ENCODE peak calls at places on chromosomes 4 and X, in nine cellular contexts. One of them, this sample, is unnamed.

GRCh38 chr4:181971411-181971810 is 271.8 kb upstream of the TENM3 start:
- DNase-seq in fibroblast of the aortic adventitia: no peak
- DNase-seq in foreskin fibroblast: no peak
- DNase-seq in astrocyte of the spinal cord: no peak
- DNase-seq in NB4: peak
- DNase-seq in Calu3: no peak
- DNase-seq in astrocyte: peak
- DNase-seq in fibroblast of lung: peak
- DNase-seq in endodermal cell: no peak
- DNase-seq in this sample: no peak

GRCh38 chr4:176444741-176445140 is 125.0 kb downstream of the SPCS3 start:
- DNase-seq in NB4: no peak
- DNase-seq in fibroblast of the aortic adventitia: peak
- DNase-seq in astrocyte: peak
- DNase-seq in endodermal cell: no peak
- DNase-seq in Calu3: no peak
- DNase-seq in foreskin fibroblast: peak
- DNase-seq in fibroblast of lung: peak
- DNase-seq in astrocyte of the spinal cord: peak
- DNase-seq in this sample: no peak

GRCh38 chr4:85734446-85734845 is 259.5 kb downstream of the ARHGAP24 start:
- DNase-seq in Calu3: no peak
- DNase-seq in foreskin fibroblast: no peak
- DNase-seq in fibroblast of the aortic adventitia: peak
- DNase-seq in endodermal cell: no peak
- DNase-seq in astrocyte: peak
- DNase-seq in fibroblast of lung: peak
- DNase-seq in NB4: no peak
- DNase-seq in astrocyte of the spinal cord: no peak
- DNase-seq in this sample: no peak

GRCh38 chr4:80751200-80751599 is 279.3 kb upstream of the BMP3 start:
- DNase-seq in astrocyte: no peak
- DNase-seq in fibroblast of the aortic adventitia: no peak
- DNase-seq in endodermal cell: peak
- DNase-seq in NB4: no peak
- DNase-seq in fibroblast of lung: no peak
- DNase-seq in foreskin fibroblast: no peak
- DNase-seq in Calu3: no peak
- DNase-seq in astrocyte of the spinal cord: no peak
- DNase-seq in this sample: no peak

GRCh38 chr4:38365748-38366310 is 298.2 kb upstream of the KLF3 start:
- DNase-seq in fibroblast of lung: no peak
- DNase-seq in fibroblast of the aortic adventitia: no peak
- DNase-seq in astrocyte of the spinal cord: no peak
- DNase-seq in astrocyte: no peak
- DNase-seq in endodermal cell: no peak
- DNase-seq in foreskin fibroblast: no peak
- DNase-seq in Calu3: no peak
- DNase-seq in NB4: no peak
- DNase-seq in this sample: no peak

GRCh38 chr4:151340751-151341385 is 15.5 kb upstream of the SH3D19 start:
- DNase-seq in astrocyte of the spinal cord: peak
- DNase-seq in Calu3: no peak
- DNase-seq in astrocyte: peak
- DNase-seq in fibroblast of the aortic adventitia: no peak
- DNase-seq in endodermal cell: no peak
- DNase-seq in NB4: no peak
- DNase-seq in fibroblast of lung: peak
- DNase-seq in foreskin fibroblast: no peak
- DNase-seq in this sample: no peak

GRCh38 chrX:118975831-118976598 is 1.6 kb downstream of the LONRF3 start:
- DNase-seq in NB4: peak
- DNase-seq in fibroblast of the aortic adventitia: peak
- DNase-seq in endodermal cell: peak
- DNase-seq in astrocyte: no peak
- DNase-seq in Calu3: peak
- DNase-seq in fibroblast of lung: peak
- DNase-seq in foreskin fibroblast: peak
- DNase-seq in astrocyte of the spinal cord: no peak
- DNase-seq in this sample: no peak

GRCh38 chr4:612052-612748 is 13.2 kb upstream of the PDE6B start:
- DNase-seq in fibroblast of the aortic adventitia: no peak
- DNase-seq in astrocyte of the spinal cord: no peak
- DNase-seq in astrocyte: no peak
- DNase-seq in endodermal cell: peak
- DNase-seq in fibroblast of lung: no peak
- DNase-seq in Calu3: no peak
- DNase-seq in foreskin fibroblast: no peak
- DNase-seq in NB4: no peak
- DNase-seq in this sample: peak

GRCh38 chr4:142549726-142550463 is 296.2 kb downstream of the INPP4B start:
- DNase-seq in fibroblast of lung: peak
- DNase-seq in astrocyte of the spinal cord: peak
- DNase-seq in NB4: no peak
- DNase-seq in fibroblast of the aortic adventitia: peak
- DNase-seq in Calu3: peak
- DNase-seq in foreskin fibroblast: peak
- DNase-seq in endodermal cell: no peak
- DNase-seq in astrocyte: peak
- DNase-seq in this sample: no peak

GRCh38 chr4:15104825-15105224 is 102.5 kb downstream of the CPEB2 start:
- DNase-seq in endodermal cell: no peak
- DNase-seq in foreskin fibroblast: peak
- DNase-seq in fibroblast of lung: no peak
- DNase-seq in fibroblast of the aortic adventitia: no peak
- DNase-seq in Calu3: no peak
- DNase-seq in NB4: no peak
- DNase-seq in astrocyte: no peak
- DNase-seq in astrocyte of the spinal cord: no peak
- DNase-seq in this sample: no peak

GRCh38 chr4:140090215-140090731 is 63.7 kb downstream of the MAML3 start:
- DNase-seq in astrocyte: peak
- DNase-seq in endodermal cell: no peak
- DNase-seq in astrocyte of the spinal cord: peak
- DNase-seq in Calu3: no peak
- DNase-seq in fibroblast of lung: peak
- DNase-seq in fibroblast of the aortic adventitia: no peak
- DNase-seq in NB4: no peak
- DNase-seq in foreskin fibroblast: no peak
- DNase-seq in this sample: no peak

GRCh38 chrX:22365460-22365859 is 92.7 kb downstream of the CBLL2 start:
- DNase-seq in fibroblast of lung: peak
- DNase-seq in astrocyte of the spinal cord: peak
- DNase-seq in endodermal cell: no peak
- DNase-seq in foreskin fibroblast: peak
- DNase-seq in Calu3: no peak
- DNase-seq in NB4: no peak
- DNase-seq in fibroblast of the aortic adventitia: peak
- DNase-seq in astrocyte: peak
- DNase-seq in this sample: no peak

GRCh38 chr4:88458091-88458740 is 1.3 kb downstream of the HERC5 start:
- DNase-seq in endodermal cell: no peak
- DNase-seq in astrocyte of the spinal cord: peak
- DNase-seq in astrocyte: no peak
- DNase-seq in foreskin fibroblast: no peak
- DNase-seq in Calu3: no peak
- DNase-seq in fibroblast of lung: no peak
- DNase-seq in fibroblast of the aortic adventitia: no peak
- DNase-seq in NB4: peak
- DNase-seq in this sample: no peak

GRCh38 chr4:30862176-30862575 is 142.0 kb downstream of the PCDH7 start:
- DNase-seq in foreskin fibroblast: no peak
- DNase-seq in Calu3: no peak
- DNase-seq in astrocyte: no peak
- DNase-seq in fibroblast of lung: no peak
- DNase-seq in endodermal cell: no peak
- DNase-seq in fibroblast of the aortic adventitia: peak
- DNase-seq in astrocyte of the spinal cord: no peak
- DNase-seq in NB4: no peak
- DNase-seq in this sample: no peak

GRCh38 chr4:100630341-100630740 is 112.5 kb upstream of the EMCN start:
- DNase-seq in endodermal cell: no peak
- DNase-seq in foreskin fibroblast: no peak
- DNase-seq in fibroblast of lung: no peak
- DNase-seq in NB4: no peak
- DNase-seq in fibroblast of the aortic adventitia: no peak
- DNase-seq in astrocyte: no peak
- DNase-seq in Calu3: no peak
- DNase-seq in astrocyte of the spinal cord: no peak
- DNase-seq in this sample: no peak

GRCh38 chr4:81376720-81377119 is 95.0 kb downstream of the RASGEF1B start:
- DNase-seq in astrocyte: no peak
- DNase-seq in fibroblast of the aortic adventitia: no peak
- DNase-seq in NB4: no peak
- DNase-seq in astrocyte of the spinal cord: no peak
- DNase-seq in fibroblast of lung: no peak
- DNase-seq in endodermal cell: no peak
- DNase-seq in Calu3: no peak
- DNase-seq in foreskin fibroblast: no peak
- DNase-seq in this sample: no peak

GRCh38 chr4:54840992-54841768 is 183.4 kb downstream of the KIT start:
- DNase-seq in fibroblast of lung: no peak
- DNase-seq in astrocyte: no peak
- DNase-seq in foreskin fibroblast: peak
- DNase-seq in endodermal cell: no peak
- DNase-seq in astrocyte of the spinal cord: peak
- DNase-seq in Calu3: peak
- DNase-seq in fibroblast of the aortic adventitia: peak
- DNase-seq in NB4: peak
- DNase-seq in this sample: no peak

GRCh38 chrX:41084360-41085104 is 713 bp upstream of the USP9X start:
- DNase-seq in fibroblast of the aortic adventitia: peak
- DNase-seq in fibroblast of lung: peak
- DNase-seq in NB4: peak
- DNase-seq in foreskin fibroblast: peak
- DNase-seq in astrocyte: peak
- DNase-seq in endodermal cell: peak
- DNase-seq in astrocyte of the spinal cord: peak
- DNase-seq in Calu3: peak
- DNase-seq in this sample: peak

GRCh38 chr4:113094802-113095201 is 45.3 kb downstream of the ANK2 start:
- DNase-seq in Calu3: no peak
- DNase-seq in foreskin fibroblast: peak
- DNase-seq in astrocyte: peak
- DNase-seq in astrocyte of the spinal cord: peak
- DNase-seq in endodermal cell: no peak
- DNase-seq in NB4: peak
- DNase-seq in fibroblast of lung: peak
- DNase-seq in fibroblast of the aortic adventitia: peak
- DNase-seq in this sample: no peak
- TF ChIP-seq CTCF in Calu3: peak
- TF ChIP-seq CTCF in foreskin fibroblast: peak
- TF ChIP-seq CTCF in astrocyte: peak
- TF ChIP-seq CTCF in astrocyte of the spinal cord: peak
- TF ChIP-seq CTCF in endodermal cell: peak
- TF ChIP-seq CTCF in NB4: peak
- TF ChIP-seq CTCF in fibroblast of lung: peak
- TF ChIP-seq CTCF in fibroblast of the aortic adventitia: peak
- TF ChIP-seq CTCF in this sample: peak

DNA sequence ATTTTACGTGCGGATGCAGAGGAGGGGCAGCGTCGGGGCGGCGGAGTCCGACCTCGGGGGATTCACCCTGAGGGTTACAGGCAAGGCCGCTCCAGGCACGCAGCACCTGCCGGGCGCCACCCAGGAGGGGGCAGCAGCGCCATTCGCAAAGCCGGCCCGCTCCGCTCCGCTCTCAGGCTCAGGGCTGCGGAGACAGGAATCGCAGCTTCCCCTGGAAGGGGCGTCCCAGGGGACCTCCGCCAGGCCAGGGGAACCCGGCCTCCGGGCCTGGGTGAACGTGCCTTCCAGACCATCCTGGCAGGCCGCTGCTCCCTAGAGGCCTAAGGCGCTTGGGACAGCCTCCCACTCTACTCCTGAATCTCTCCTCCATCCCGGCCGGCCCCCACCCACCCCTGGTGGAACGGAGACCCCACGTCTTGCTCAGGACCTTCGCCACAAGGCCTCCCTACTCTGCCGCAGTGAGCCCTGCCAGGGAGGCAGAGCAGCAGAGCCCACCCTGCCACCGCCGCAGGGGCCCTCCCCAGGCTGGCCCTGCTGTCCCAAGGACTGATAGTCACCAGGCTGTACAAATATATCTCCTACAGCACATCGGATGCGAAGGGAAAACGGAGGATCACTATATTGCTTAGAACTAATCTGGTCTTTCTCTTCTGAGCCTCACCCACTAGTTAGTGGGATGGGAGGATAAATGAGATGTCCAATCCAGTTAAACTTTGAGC is 114.9 kb downstream of the SMIM20 start:
- DNase-seq in Calu3: peak
- DNase-seq in astrocyte: peak
- DNase-seq in endodermal cell: peak
- DNase-seq in fibroblast of the aortic adventitia: peak
- DNase-seq in fibroblast of lung: peak
- DNase-seq in astrocyte of the spinal cord: peak
- DNase-seq in foreskin fibroblast: peak
- DNase-seq in NB4: peak
- DNase-seq in this sample: no peak
- TF ChIP-seq CTCF in Calu3: peak
- TF ChIP-seq CTCF in astrocyte: peak
- TF ChIP-seq CTCF in endodermal cell: peak
- TF ChIP-seq CTCF in fibroblast of the aortic adventitia: peak
- TF ChIP-seq CTCF in fibroblast of lung: peak
- TF ChIP-seq CTCF in astrocyte of the spinal cord: peak
- TF ChIP-seq CTCF in foreskin fibroblast: peak
- TF ChIP-seq CTCF in NB4: peak
- TF ChIP-seq CTCF in this sample: peak

DNA sequence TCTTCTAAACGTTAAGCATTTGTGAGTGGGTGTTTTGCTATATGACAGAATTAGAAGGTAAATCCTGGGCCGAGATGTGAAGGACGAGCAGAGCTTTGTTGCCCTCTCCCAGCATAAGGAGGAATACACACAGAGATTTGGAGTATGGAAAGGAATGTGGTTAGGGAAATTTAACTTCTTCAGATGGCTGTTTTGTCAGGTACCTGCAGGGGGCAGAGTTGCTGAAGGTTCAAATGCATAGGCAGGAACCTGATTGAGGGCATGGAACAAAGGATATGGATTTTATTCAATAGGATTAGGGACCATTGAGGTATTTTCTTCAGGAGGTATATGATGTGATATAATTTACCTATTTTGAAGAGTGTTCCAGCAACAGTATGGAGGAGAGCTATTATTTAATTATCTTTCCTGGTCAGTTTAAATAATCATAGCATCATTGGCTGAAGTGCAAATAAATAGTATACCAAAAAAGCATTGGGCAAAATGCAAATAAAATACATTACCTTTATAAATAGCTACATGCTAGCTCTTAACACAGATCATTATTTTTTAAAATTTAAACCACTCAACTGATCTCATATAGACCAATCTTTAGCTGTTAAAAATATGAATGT is 143.6 kb downstream of the SLIT2 start:
- DNase-seq in foreskin fibroblast: no peak
- DNase-seq in fibroblast of lung: peak
- DNase-seq in NB4: peak
- DNase-seq in astrocyte of the spinal cord: no peak
- DNase-seq in endodermal cell: peak
- DNase-seq in Calu3: peak
- DNase-seq in astrocyte: no peak
- DNase-seq in fibroblast of the aortic adventitia: peak
- DNase-seq in this sample: no peak
- TF ChIP-seq CTCF in foreskin fibroblast: peak
- TF ChIP-seq CTCF in fibroblast of lung: peak
- TF ChIP-seq CTCF in NB4: peak
- TF ChIP-seq CTCF in astrocyte of the spinal cord: peak
- TF ChIP-seq CTCF in endodermal cell: peak
- TF ChIP-seq CTCF in Calu3: peak
- TF ChIP-seq CTCF in astrocyte: peak
- TF ChIP-seq CTCF in fibroblast of the aortic adventitia: peak
- TF ChIP-seq CTCF in this sample: peak

GRCh38 chrX:37578045-37578444 is 6.6 kb downstream of the LANCL3 start:
- DNase-seq in astrocyte of the spinal cord: peak
- DNase-seq in Calu3: no peak
- DNase-seq in astrocyte: peak
- DNase-seq in foreskin fibroblast: no peak
- DNase-seq in fibroblast of the aortic adventitia: peak
- DNase-seq in NB4: no peak
- DNase-seq in endodermal cell: no peak
- DNase-seq in fibroblast of lung: peak
- DNase-seq in this sample: no peak
- TF ChIP-seq CTCF in astrocyte of the spinal cord: no peak
- TF ChIP-seq CTCF in Calu3: no peak
- TF ChIP-seq CTCF in astrocyte: no peak
- TF ChIP-seq CTCF in foreskin fibroblast: no peak
- TF ChIP-seq CTCF in fibroblast of the aortic adventitia: no peak
- TF ChIP-seq CTCF in NB4: no peak
- TF ChIP-seq CTCF in endodermal cell: no peak
- TF ChIP-seq CTCF in fibroblast of lung: no peak
- TF ChIP-seq CTCF in this sample: no peak

This sample was measured in chondrocyte.